ENCODE peak calls at places on chromosomes 5 and 9, in seven cellular contexts. One of them, this sample, is unnamed.

GRCh38 chr9:126864771-126865170 is 4.3 kb downstream of the ZBTB34 start:
- DNase-seq in HCT116: no peak
- DNase-seq in CD8-positive, alpha-beta T cell: no peak
- DNase-seq in OCI-LY7: no peak
- DNase-seq in cardiac muscle cell: no peak
- DNase-seq in SK-N-SH: no peak
- DNase-seq in psoas muscle: no peak
- DNase-seq in this sample: no peak

GRCh38 chr5:134133995-134134541 is 19.6 kb downstream of the TCF7 start:
- DNase-seq in HCT116: no peak
- DNase-seq in CD8-positive, alpha-beta T cell: peak; percentile 49
- DNase-seq in OCI-LY7: no peak
- DNase-seq in cardiac muscle cell: no peak
- DNase-seq in SK-N-SH: no peak
- DNase-seq in psoas muscle: peak; percentile 44
- DNase-seq in this sample: peak; percentile 3

GRCh38 chr9:105672711-105673234 is 10.5 kb downstream of the TAL2 start:
- DNase-seq in HCT116: no peak
- DNase-seq in CD8-positive, alpha-beta T cell: no peak
- DNase-seq in OCI-LY7: peak; percentile 71
- DNase-seq in cardiac muscle cell: no peak
- DNase-seq in SK-N-SH: no peak
- DNase-seq in psoas muscle: no peak
- DNase-seq in this sample: no peak

GRCh38 chr9:93577940-93578682 is 1.7 kb downstream of the PHF2 start:
- DNase-seq in HCT116: no peak
- DNase-seq in CD8-positive, alpha-beta T cell: peak; percentile 46
- DNase-seq in OCI-LY7: peak; percentile 16
- DNase-seq in cardiac muscle cell: no peak
- DNase-seq in SK-N-SH: no peak
- DNase-seq in psoas muscle: no peak
- DNase-seq in this sample: no peak

GRCh38 chr9:131234799-131235479 is 41.4 kb downstream of the FAM78A start:
- DNase-seq in HCT116: no peak
- DNase-seq in CD8-positive, alpha-beta T cell: no peak
- DNase-seq in OCI-LY7: no peak
- DNase-seq in cardiac muscle cell: peak; percentile 77
- DNase-seq in SK-N-SH: no peak
- DNase-seq in psoas muscle: no peak
- DNase-seq in this sample: no peak

GRCh38 chr5:73295447-73295846 is 122.5 kb downstream of the TMEM174 start:
- DNase-seq in HCT116: no peak
- DNase-seq in CD8-positive, alpha-beta T cell: no peak
- DNase-seq in OCI-LY7: peak; percentile 5
- DNase-seq in cardiac muscle cell: no peak
- DNase-seq in SK-N-SH: no peak
- DNase-seq in psoas muscle: no peak
- DNase-seq in this sample: no peak

GRCh38 chr9:131095666-131096489 is 453 bp upstream of the AIF1L start:
- DNase-seq in HCT116: peak; percentile 22
- DNase-seq in CD8-positive, alpha-beta T cell: no peak
- DNase-seq in OCI-LY7: no peak
- DNase-seq in cardiac muscle cell: peak; percentile 76
- DNase-seq in SK-N-SH: peak; percentile 93
- DNase-seq in psoas muscle: peak; percentile 67
- DNase-seq in this sample: no peak

GRCh38 chr5:178113841-178114324 is 551 bp downstream of the N4BP3 start:
- DNase-seq in HCT116: no peak
- DNase-seq in CD8-positive, alpha-beta T cell: no peak
- DNase-seq in OCI-LY7: peak; percentile 45
- DNase-seq in cardiac muscle cell: peak; percentile 53
- DNase-seq in SK-N-SH: peak; percentile 49
- DNase-seq in psoas muscle: no peak
- DNase-seq in this sample: no peak

GRCh38 chr9:89922099-89922498 is 317.3 kb downstream of the GADD45G start:
- DNase-seq in HCT116: no peak
- DNase-seq in CD8-positive, alpha-beta T cell: no peak
- DNase-seq in OCI-LY7: no peak
- DNase-seq in cardiac muscle cell: peak; percentile 80
- DNase-seq in SK-N-SH: peak; percentile 70
- DNase-seq in psoas muscle: no peak
- DNase-seq in this sample: no peak

GRCh38 chr5:153491408-153491807 is 938 bp downstream of the GRIA1 start:
- DNase-seq in HCT116: no peak
- DNase-seq in CD8-positive, alpha-beta T cell: no peak
- DNase-seq in OCI-LY7: no peak
- DNase-seq in cardiac muscle cell: no peak
- DNase-seq in SK-N-SH: no peak
- DNase-seq in psoas muscle: no peak
- DNase-seq in this sample: no peak

GRCh38 chr9:112945620-112946208 is 55.0 kb upstream of the SLC46A2 start:
- DNase-seq in HCT116: no peak
- DNase-seq in CD8-positive, alpha-beta T cell: no peak
- DNase-seq in OCI-LY7: no peak
- DNase-seq in cardiac muscle cell: no peak
- DNase-seq in SK-N-SH: peak; percentile 36
- DNase-seq in psoas muscle: no peak
- DNase-seq in this sample: no peak

GRCh38 chr5:64595519-64595855 is 89.7 kb downstream of the RGS7BP start:
- DNase-seq in HCT116: no peak
- DNase-seq in CD8-positive, alpha-beta T cell: no peak
- DNase-seq in OCI-LY7: no peak
- DNase-seq in cardiac muscle cell: no peak
- DNase-seq in SK-N-SH: no peak
- DNase-seq in psoas muscle: no peak
- DNase-seq in this sample: no peak

GRCh38 chr5:64594601-64595518 is 89.0 kb downstream of the RGS7BP start:
- DNase-seq in HCT116: no peak
- DNase-seq in CD8-positive, alpha-beta T cell: no peak
- DNase-seq in OCI-LY7: peak; percentile 4
- DNase-seq in cardiac muscle cell: peak; percentile 35
- DNase-seq in SK-N-SH: no peak
- DNase-seq in psoas muscle: no peak
- DNase-seq in this sample: no peak

GRCh38 chr5:64587370-64587769 is 81.6 kb downstream of the RGS7BP start:
- DNase-seq in HCT116: no peak
- DNase-seq in CD8-positive, alpha-beta T cell: no peak
- DNase-seq in OCI-LY7: no peak
- DNase-seq in cardiac muscle cell: no peak
- DNase-seq in SK-N-SH: no peak
- DNase-seq in psoas muscle: no peak
- DNase-seq in this sample: no peak

GRCh38 chr5:64594025-64594424 is 88.2 kb downstream of the RGS7BP start:
- DNase-seq in HCT116: no peak
- DNase-seq in CD8-positive, alpha-beta T cell: no peak
- DNase-seq in OCI-LY7: no peak
- DNase-seq in cardiac muscle cell: no peak
- DNase-seq in SK-N-SH: no peak
- DNase-seq in psoas muscle: no peak
- DNase-seq in this sample: no peak

GRCh38 chr5:64592942-64593341 is 87.1 kb downstream of the RGS7BP start:
- DNase-seq in HCT116: no peak
- DNase-seq in CD8-positive, alpha-beta T cell: no peak
- DNase-seq in OCI-LY7: no peak
- DNase-seq in cardiac muscle cell: no peak
- DNase-seq in SK-N-SH: no peak
- DNase-seq in psoas muscle: no peak
- DNase-seq in this sample: no peak
- H3K9me3 ChIP-seq in HCT116: no peaks in the 10 kb centered on the region
- H3K9me3 ChIP-seq in CD8-positive, alpha-beta T cell: no peaks in the 10 kb centered on the region
- H3K9me3 ChIP-seq in OCI-LY7: no peaks in the 10 kb centered on the region
- H3K9me3 ChIP-seq in cardiac muscle cell: no peaks in the 10 kb centered on the region
- H3K9me3 ChIP-seq in SK-N-SH: no peaks in the 10 kb centered on the region
- H3K9me3 ChIP-seq in psoas muscle: no peaks in the 10 kb centered on the region
- H3K9me3 ChIP-seq in this sample: no peaks in the 10 kb centered on the region

DNA sequence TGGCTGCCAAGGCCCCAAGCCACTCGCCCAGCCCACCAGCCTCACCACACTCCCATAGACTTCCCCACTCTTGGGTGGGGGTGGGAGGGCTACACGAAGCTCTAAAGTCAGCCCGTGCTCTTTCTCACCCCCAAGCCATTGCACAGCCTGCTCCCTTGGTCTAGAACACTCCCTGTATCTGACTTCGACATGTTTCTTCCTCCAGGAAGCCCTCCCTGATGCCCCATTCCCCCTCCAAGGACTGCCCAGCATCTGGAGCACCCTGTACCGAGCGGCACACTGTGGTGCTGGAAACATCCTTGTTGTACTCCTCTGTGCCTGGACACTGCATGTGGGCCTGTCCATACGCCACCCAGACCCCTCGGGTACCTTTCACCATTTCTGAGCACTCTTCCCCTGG is 49.4 kb upstream of the KCNMB1 start:
- DNase-seq in HCT116: no peak
- DNase-seq in CD8-positive, alpha-beta T cell: peak; percentile 17
- DNase-seq in OCI-LY7: no peak
- DNase-seq in cardiac muscle cell: no peak
- DNase-seq in SK-N-SH: no peak
- DNase-seq in psoas muscle: no peak
- DNase-seq in this sample: no peak
- H3K9me3 ChIP-seq in HCT116: no peaks in the 10 kb centered on the region
- H3K9me3 ChIP-seq in CD8-positive, alpha-beta T cell: no peaks in the 10 kb centered on the region
- H3K9me3 ChIP-seq in OCI-LY7: no peaks in the 10 kb centered on the region
- H3K9me3 ChIP-seq in cardiac muscle cell: no peaks in the 10 kb centered on the region
- H3K9me3 ChIP-seq in SK-N-SH: no peaks in the 10 kb centered on the region
- H3K9me3 ChIP-seq in psoas muscle: no peaks in the 10 kb centered on the region
- H3K9me3 ChIP-seq in this sample: no peaks in the 10 kb centered on the region

GRCh38 chr5:17743580-17744435 is 109.5 kb downstream of the TAF11L14 start:
- DNase-seq in HCT116: no peak
- DNase-seq in CD8-positive, alpha-beta T cell: no peak
- DNase-seq in OCI-LY7: no peak
- DNase-seq in cardiac muscle cell: no peak
- DNase-seq in SK-N-SH: no peak
- DNase-seq in psoas muscle: no peak
- DNase-seq in this sample: no peak

GRCh38 chr5:17737087-17737486 is 102.8 kb downstream of the TAF11L14 start:
- DNase-seq in HCT116: no peak
- DNase-seq in CD8-positive, alpha-beta T cell: no peak
- DNase-seq in OCI-LY7: no peak
- DNase-seq in cardiac muscle cell: no peak
- DNase-seq in SK-N-SH: no peak
- DNase-seq in psoas muscle: no peak
- DNase-seq in this sample: no peak

GRCh38 chr5:17735771-17736170 is 101.5 kb downstream of the TAF11L14 start:
- DNase-seq in HCT116: no peak
- DNase-seq in CD8-positive, alpha-beta T cell: no peak
- DNase-seq in OCI-LY7: no peak
- DNase-seq in cardiac muscle cell: no peak
- DNase-seq in SK-N-SH: no peak
- DNase-seq in psoas muscle: no peak
- DNase-seq in this sample: no peak

GRCh38 chr5:17738461-17738860 is 104.2 kb downstream of the TAF11L14 start:
- DNase-seq in HCT116: no peak
- DNase-seq in CD8-positive, alpha-beta T cell: no peak
- DNase-seq in OCI-LY7: no peak
- DNase-seq in cardiac muscle cell: no peak
- DNase-seq in SK-N-SH: no peak
- DNase-seq in psoas muscle: no peak
- DNase-seq in this sample: no peak
- H3K9me3 ChIP-seq in HCT116: peaks cover 8% of the 10 kb centered on the region
- H3K9me3 ChIP-seq in CD8-positive, alpha-beta T cell: no peaks in the 10 kb centered on the region
- H3K9me3 ChIP-seq in OCI-LY7: no peaks in the 10 kb centered on the region
- H3K9me3 ChIP-seq in cardiac muscle cell: no peaks in the 10 kb centered on the region
- H3K9me3 ChIP-seq in SK-N-SH: no peaks in the 10 kb centered on the region
- H3K9me3 ChIP-seq in psoas muscle: no peaks in the 10 kb centered on the region
- H3K9me3 ChIP-seq in this sample: peaks cover 7% of the 10 kb centered on the region

GRCh38 chr5:141422742-141423291 is 2.0 kb downstream of the PCDHGA11 start:
- DNase-seq in HCT116: no peak
- DNase-seq in CD8-positive, alpha-beta T cell: no peak
- DNase-seq in OCI-LY7: no peak
- DNase-seq in cardiac muscle cell: no peak
- DNase-seq in SK-N-SH: no peak
- DNase-seq in psoas muscle: no peak
- DNase-seq in this sample: no peak

GRCh38 chr5:141419074-141419880 is 1.6 kb upstream of the PCDHGA11 start:
- DNase-seq in HCT116: no peak
- DNase-seq in CD8-positive, alpha-beta T cell: no peak
- DNase-seq in OCI-LY7: no peak
- DNase-seq in cardiac muscle cell: no peak
- DNase-seq in SK-N-SH: no peak
- DNase-seq in psoas muscle: no peak
- DNase-seq in this sample: no peak

GRCh38 chr5:141420855-141421488 is at the start of gene PCDHGA11:
- DNase-seq in HCT116: peak; percentile 4
- DNase-seq in CD8-positive, alpha-beta T cell: no peak
- DNase-seq in OCI-LY7: peak; percentile 76
- DNase-seq in cardiac muscle cell: no peak
- DNase-seq in SK-N-SH: no peak
- DNase-seq in psoas muscle: no peak
- DNase-seq in this sample: no peak

GRCh38 chr5:141421489-141421855 is 621 bp downstream of the PCDHGA11 start:
- DNase-seq in HCT116: no peak
- DNase-seq in CD8-positive, alpha-beta T cell: no peak
- DNase-seq in OCI-LY7: no peak
- DNase-seq in cardiac muscle cell: no peak
- DNase-seq in SK-N-SH: no peak
- DNase-seq in psoas muscle: no peak
- DNase-seq in this sample: no peak
- H3K9me3 ChIP-seq in HCT116: peaks cover 4% of the 10 kb centered on the region
- H3K9me3 ChIP-seq in CD8-positive, alpha-beta T cell: peaks cover 9% of the 10 kb centered on the region
- H3K9me3 ChIP-seq in OCI-LY7: no peaks in the 10 kb centered on the region
- H3K9me3 ChIP-seq in cardiac muscle cell: peaks cover 27% of the 10 kb centered on the region
- H3K9me3 ChIP-seq in SK-N-SH: peaks cover 23% of the 10 kb centered on the region
- H3K9me3 ChIP-seq in psoas muscle: peaks cover 9% of the 10 kb centered on the region
- H3K9me3 ChIP-seq in this sample: peaks cover 61% of the 10 kb centered on the region

GRCh38 chr5:8470489-8470888 is 601.5 kb downstream of the MTRR start:
- DNase-seq in HCT116: no peak
- DNase-seq in CD8-positive, alpha-beta T cell: no peak
- DNase-seq in OCI-LY7: peak; percentile 1
- DNase-seq in cardiac muscle cell: no peak
- DNase-seq in SK-N-SH: no peak
- DNase-seq in psoas muscle: no peak
- DNase-seq in this sample: no peak
- H3K9me3 ChIP-seq in HCT116: peaks cover 6% of the 10 kb centered on the region
- H3K9me3 ChIP-seq in CD8-positive, alpha-beta T cell: no peaks in the 10 kb centered on the region
- H3K9me3 ChIP-seq in OCI-LY7: no peaks in the 10 kb centered on the region
- H3K9me3 ChIP-seq in cardiac muscle cell: no peaks in the 10 kb centered on the region
- H3K9me3 ChIP-seq in SK-N-SH: no peaks in the 10 kb centered on the region
- H3K9me3 ChIP-seq in psoas muscle: no peaks in the 10 kb centered on the region
- H3K9me3 ChIP-seq in this sample: peaks cover 13% of the 10 kb centered on the region

This sample was measured in CD4-positive, alpha-beta T cell.